ENCODE peak calls at places on chromosomes 5 and 9, in six cellular contexts. G, B, C, W, Q and Z are unnamed samples.
A peak's percentile ranks its signal among the peaks of the same experiment; 100 is the strongest.

GRCh38 chr9:86614871-86615849 is 260.9 kb upstream of the TUT7 start:
- DNase-seq in G (no peak), B (peak; percentile 72), C (peak; percentile 70), W (peak; percentile 23), Q (no peak), Z (no peak)

GRCh38 chr9:96450613-96451544 is 910 bp downstream of the HABP4 start:
- DNase-seq in G (no peak), B (no peak), C (peak; percentile 30), W (no peak), Q (peak; percentile 26), Z (peak; percentile 52)

GRCh38 chr5:157842185-157842584 is 16.8 kb downstream of the CLINT1 start:
- DNase-seq in G (no peak), B (no peak), C (no peak), W (no peak), Q (no peak), Z (no peak)

GRCh38 chr9:124457079-124457886 is 7.0 kb downstream of the ADGRD2 start:
- DNase-seq in G (no peak), B (no peak), C (no peak), W (no peak), Q (no peak), Z (no peak)

GRCh38 chr5:154465169-154465568 is 12.9 kb downstream of the HAND1 start:
- DNase-seq in G (no peak), B (peak; percentile 79), C (peak; percentile 74), W (peak; percentile 85), Q (no peak), Z (no peak)

GRCh38 chr9:96052703-96053102 is 177.2 kb downstream of the ERCC6L2 start:
- DNase-seq in G (no peak), B (no peak), C (no peak), W (no peak), Q (no peak), Z (no peak)

GRCh38 chr9:76530458-76531100 is 71.6 kb downstream of the GCNT1 start:
- DNase-seq in G (no peak), B (peak; percentile 48), C (peak; percentile 16), W (peak; percentile 24), Q (no peak), Z (no peak)

GRCh38 chr5:132419517-132420468 is 50.3 kb downstream of the SLC22A5 start:
- DNase-seq in G (peak; percentile 66), B (peak; percentile 86), C (peak; percentile 72), W (peak; percentile 63), Q (peak; percentile 88), Z (peak; percentile 78)

GRCh38 chr9:68969538-68969937 is 44.4 kb downstream of the PRKACG start:
- DNase-seq in G (no peak), B (no peak), C (no peak), W (no peak), Q (no peak), Z (no peak)

GRCh38 chr9:124342946-124343485 is 72.2 kb downstream of the PSMB7 start:
- DNase-seq in G (no peak), B (peak; percentile 84), C (peak; percentile 94), W (peak; percentile 96), Q (peak; percentile 29), Z (peak; percentile 46)

GRCh38 chr5:2889946-2890475 is 138.5 kb upstream of the IRX2 start:
- DNase-seq in G (no peak), B (no peak), C (no peak), W (no peak), Q (no peak), Z (no peak)

GRCh38 chr9:121246821-121247511 is 21.0 kb upstream of the GSN start:
- DNase-seq in G (no peak), B (peak; percentile 91), C (peak; percentile 93), W (peak; percentile 85), Q (no peak), Z (no peak)

GRCh38 chr5:53917095-53917494 is 356.7 kb downstream of the NDUFS4 start:
- DNase-seq in G (no peak), B (peak; percentile 47), C (peak; percentile 63), W (peak; percentile 29), Q (peak; percentile 18), Z (no peak)

GRCh38 chr5:156706631-156707030 is 143.5 kb upstream of the PPP1R2B start:
- DNase-seq in G (no peak), B (no peak), C (no peak), W (no peak), Q (no peak), Z (no peak)

GRCh38 chr9:38306899-38307298 is 85.6 kb upstream of the ALDH1B1 start:
- DNase-seq in G (no peak), B (no peak), C (no peak), W (no peak), Q (no peak), Z (no peak)

GRCh38 chr5:153525536-153525935 is 35.1 kb downstream of the GRIA1 start:
- DNase-seq in G (no peak), B (no peak), C (no peak), W (no peak), Q (no peak), Z (no peak)

GRCh38 chr9:135702002-135702721 is at the start of gene KCNT1:
- DNase-seq in G (peak; percentile 71), B (peak; percentile 55), C (peak; percentile 13), W (peak; percentile 24), Q (peak; percentile 94), Z (peak; percentile 89)

GRCh38 chr9:134403682-134404301 is 77.5 kb downstream of the RXRA start:
- DNase-seq in G (peak; percentile 58), B (peak; percentile 96), C (peak; percentile 87), W (peak; percentile 20), Q (no peak), Z (no peak)

GRCh38 chr5:32501623-32502022 is 57.1 kb upstream of the ZFR start:
- DNase-seq in G (no peak), B (peak; percentile 11), C (no peak), W (no peak), Q (no peak), Z (no peak)

GRCh38 chr9:22469928-22470544 is 23.4 kb downstream of the DMRTA1 start:
- DNase-seq in G (no peak), B (peak; percentile 29), C (peak; percentile 13), W (no peak), Q (peak; percentile 30), Z (peak; percentile 44)

GRCh38 chr9:125632321-125633115 is 74.5 kb downstream of the MAPKAP1 start:
- DNase-seq in G (no peak), B (no peak), C (peak; percentile 22), W (no peak), Q (no peak), Z (no peak)

GRCh38 chr9:120579139-120579749 is 723 bp downstream of the CDK5RAP2 start:
- DNase-seq in G (no peak), B (no peak), C (no peak), W (no peak), Q (peak; percentile 51), Z (no peak)

GRCh38 chr5:147869112-147869511 is 9.4 kb upstream of the SCGB3A2 start:
- DNase-seq in G (no peak), B (no peak), C (no peak), W (no peak), Q (no peak), Z (no peak)

GRCh38 chr9:76810377-76810957 is 46.2 kb downstream of the PCA3 start:
- DNase-seq in G (no peak), B (peak; percentile 81), C (peak; percentile 72), W (peak; percentile 53), Q (peak; percentile 8), Z (peak; percentile 60)

GRCh38 chr9:25716220-25716872 is 38.1 kb upstream of the TUSC1 start:
- DNase-seq in G (no peak), B (peak; percentile 92), C (peak; percentile 74), W (no peak), Q (peak; percentile 5), Z (peak; percentile 3)

GRCh38 chr5:142255831-142256230 is 69.0 kb downstream of the SPRY4 start:
- DNase-seq in G (no peak), B (no peak), C (peak; percentile 19), W (no peak), Q (no peak), Z (no peak)

GRCh38 chr5:111231053-111231586 is 6.9 kb downstream of the CAMK4 start:
- DNase-seq in G (no peak), B (no peak), C (no peak), W (no peak), Q (no peak), Z (no peak)

GRCh38 chr5:69360442-69360841 is 8.9 kb downstream of the AK6 start:
- DNase-seq in G (no peak), B (no peak), C (no peak), W (no peak), Q (no peak), Z (no peak)

GRCh38 chr9:134130503-134131375 is 5.1 kb upstream of the WDR5 start:
- DNase-seq in G (no peak), B (peak; percentile 39), C (peak; percentile 11), W (no peak), Q (no peak), Z (peak; percentile 47)

GRCh38 chr9:128469070-128469469 is 13.3 kb downstream of the ODF2 start:
- DNase-seq in G (no peak), B (no peak), C (no peak), W (no peak), Q (no peak), Z (no peak)

GRCh38 chr5:115962239-115962564 is at the start of gene LVRN:
- DNase-seq in G (no peak), B (no peak), C (no peak), W (no peak), Q (no peak), Z (no peak)

DNA sequence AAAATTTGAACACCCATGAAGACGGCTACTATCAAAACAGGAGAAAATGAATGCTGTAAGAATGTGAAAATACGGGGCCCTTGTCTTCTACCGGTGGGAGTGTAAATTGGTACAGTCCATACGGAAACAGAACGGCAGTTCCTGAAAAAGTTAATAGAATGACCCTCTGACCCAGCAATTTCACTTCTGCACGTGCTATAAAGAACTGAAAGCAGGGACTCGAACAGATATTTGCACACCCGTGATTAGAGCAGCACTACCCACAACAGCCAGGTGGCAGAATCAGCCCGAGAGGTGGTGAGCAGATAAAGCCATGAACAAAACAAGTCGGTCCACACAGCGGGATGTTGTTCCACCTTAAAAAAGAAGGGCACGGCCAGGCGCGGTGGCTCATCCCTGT is 22.6 kb upstream of the SLC12A7 start:
- DNase-seq in G (no peak), B (no peak), C (no peak), W (no peak), Q (no peak), Z (no peak)
- TF ChIP-seq CTCF in G (no peak), B (no peak), C (no peak), W (no peak), Q (no peak), Z (no peak)

DNA sequence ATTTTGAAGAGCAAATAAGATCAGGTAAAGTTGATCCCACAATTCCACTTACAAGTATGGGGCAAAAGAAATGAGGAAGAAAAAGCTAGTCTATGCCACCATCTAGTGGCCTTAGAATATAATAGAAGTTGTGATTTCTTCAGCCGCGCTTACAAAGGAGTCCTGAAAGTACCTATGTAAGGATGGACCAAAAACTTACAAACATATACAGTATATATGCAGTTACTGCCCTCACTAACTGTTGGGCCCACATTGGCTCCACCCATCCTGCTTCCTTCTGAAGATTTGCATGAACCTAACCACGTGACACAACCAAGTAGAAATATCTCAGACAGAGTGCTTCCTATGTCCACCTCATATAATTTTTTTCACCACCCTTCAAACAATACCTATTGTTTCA is 11.7 kb upstream of the OR13D1 start:
- DNase-seq in G (no peak), B (peak; percentile 70), C (peak; percentile 51), W (peak; percentile 23), Q (peak; percentile 21), Z (peak; percentile 4)
- TF ChIP-seq CTCF in G (no peak), B (peak; percentile 46), C (peak; percentile 57), W (peak; percentile 40), Q (peak; percentile 72), Z (peak; percentile 53)

GRCh38 chr5:127582723-127583370 is 65.4 kb downstream of the PRRC1 start:
- DNase-seq in G (no peak), B (no peak), C (no peak), W (no peak), Q (no peak), Z (no peak)
- TF ChIP-seq CTCF in G (no peak), B (no peak), C (no peak), W (no peak), Q (no peak), Z (no peak)

GRCh38 chr9:126852289-126852688 is 8.2 kb upstream of the ZBTB34 start:
- DNase-seq in G (no peak), B (no peak), C (no peak), W (no peak), Q (no peak), Z (no peak)
- TF ChIP-seq CTCF in G (no peak), B (no peak), C (no peak), W (no peak), Q (no peak), Z (no peak)